ENCODE peak calls at places on chromosome 2, in six cellular contexts. Q is suprapubic skin; W is NCI-H1436; I is T-cell; E is stimulated activated CD4-positive, alpha-beta T cell treated with anti-CD3 and anti-CD28 coated beads, TNF-alpha, amount 100 ng/mL, for 1 hour; F is uterus. O is an unnamed sample.

GRCh38 chr2:39743170-39743851 is 35.7 kb downstream of the THUMPD2 start:
- DNase-seq in Q (no peak), W (no peak), I (no peak), E (no peak), F (no peak), O (no peak)

GRCh38 chr2:174473796-174474195 is 13.0 kb downstream of the GPR155 start:
- DNase-seq in Q (no peak), W (no peak), I (no peak), E (no peak), F (no peak), O (no peak)

GRCh38 chr2:101238930-101239759 is 13.5 kb upstream of the CNOT11 start:
- DNase-seq in Q (no peak), W (no peak), I (no peak), E (no peak), F (no peak), O (no peak)

GRCh38 chr2:173922760-173923159 is 42.4 kb downstream of the SP3 start:
- DNase-seq in Q (no peak), W (no peak), I (no peak), E (no peak), F (no peak), O (no peak)

GRCh38 chr2:127469974-127470373 is 51.7 kb downstream of the PROC start:
- DNase-seq in Q (no peak), W (no peak), I (no peak), E (no peak), F (no peak), O (no peak)

GRCh38 chr2:57376985-57377384 is 669.6 kb upstream of the VRK2 start:
- DNase-seq in Q (no peak), W (peak), I (no peak), E (no peak), F (no peak), O (no peak)

GRCh38 chr2:170394988-170395387 is 217.0 kb downstream of the MYO3B start:
- DNase-seq in Q (no peak), W (no peak), I (no peak), E (no peak), F (no peak), O (no peak)

GRCh38 chr2:209834767-209835166 is 63.1 kb downstream of the UNC80 start:
- DNase-seq in Q (no peak), W (no peak), I (no peak), E (no peak), F (no peak), O (no peak)

GRCh38 chr2:177852389-177852788 is 220.2 kb downstream of the PDE11A start:
- DNase-seq in Q (no peak), W (no peak), I (no peak), E (no peak), F (no peak), O (no peak)

GRCh38 chr2:231133365-231134114 is 8.7 kb upstream of the HTR2B start:
- DNase-seq in Q (no peak), W (no peak), I (no peak), E (no peak), F (no peak), O (no peak)

GRCh38 chr2:226310081-226310625 is 489.5 kb downstream of the IRS1 start:
- DNase-seq in Q (no peak), W (no peak), I (no peak), E (no peak), F (no peak), O (no peak)

GRCh38 chr2:38077431-38077769 is 1.4 kb upstream of the CYP1B1 start:
- DNase-seq in Q (no peak), W (no peak), I (no peak), E (no peak), F (no peak), O (no peak)

GRCh38 chr2:233699424-233700027 is 6.8 kb downstream of the UGT1A6 start:
- DNase-seq in Q (no peak), W (no peak), I (no peak), E (no peak), F (no peak), O (no peak)

GRCh38 chr2:12196495-12196894 is 450.1 kb downstream of the LPIN1 start:
- DNase-seq in Q (no peak), W (no peak), I (no peak), E (no peak), F (no peak), O (no peak)

GRCh38 chr2:103289101-103289725 is 527.4 kb downstream of the TMEM182 start:
- DNase-seq in Q (no peak), W (no peak), I (no peak), E (no peak), F (no peak), O (no peak)

GRCh38 chr2:7588295-7588694 is 671.1 kb downstream of the RNF144A start:
- DNase-seq in Q (no peak), W (no peak), I (no peak), E (no peak), F (no peak), O (no peak)